ENCODE peak calls at places on chromosomes 5 and 9, in seven cellular contexts. V is heart right ventricle, Y is PC-9, B is MM.1S, T is hepatocyte, C is mammary epithelial cell, H is cardiac muscle cell. O is an unnamed sample. For H3K27me3, the result is how much of the 10 kb centered on the place peaks cover.

GRCh38 chr9:98248737-98249474 is 6.5 kb downstream of the TBC1D2 start:
- DNase-seq in B (no peak), H (no peak), C (peak), V (peak), Y (peak), T (peak), O (peak)

GRCh38 chr5:10352404-10353240 is 873 bp upstream of the MARCHF6 start:
- DNase-seq in V (no peak), T (peak), Y (peak), H (peak), C (peak), B (peak), O (no peak)

GRCh38 chr9:33452828-33453271 is 5.5 kb upstream of the AQP3 start:
- DNase-seq in T (peak), C (peak), B (no peak), V (peak), H (peak), Y (peak), O (peak)

GRCh38 chr5:32325067-32325466 is 12.3 kb upstream of the MTMR12 start:
- DNase-seq in B (peak), C (peak), H (no peak), V (no peak), Y (peak), T (no peak), O (no peak)

GRCh38 chr5:66981705-66982387 is 214.8 kb downstream of the CD180 start:
- DNase-seq in H (no peak), T (no peak), Y (no peak), C (no peak), V (no peak), B (no peak), O (no peak)

GRCh38 chr9:88933607-88934379 is 57.5 kb upstream of the S1PR3 start:
- DNase-seq in B (no peak), T (no peak), V (no peak), H (no peak), Y (no peak), C (no peak), O (no peak)

GRCh38 chr5:181121675-181122561 is 9.1 kb downstream of the OR2V1 start:
- DNase-seq in Y (no peak), T (no peak), C (no peak), H (no peak), B (no peak), V (no peak), O (no peak)

GRCh38 chr5:7904170-7904569 is 35.2 kb downstream of the MTRR start:
- DNase-seq in H (no peak), C (peak), V (no peak), B (no peak), Y (peak), T (no peak), O (peak)

GRCh38 chr5:73664796-73665195 is 38.8 kb downstream of the ARHGEF28 start:
- DNase-seq in Y (no peak), C (no peak), V (no peak), T (no peak), B (no peak), H (no peak), O (no peak)

GRCh38 chr5:180082633-180083420 is 11.3 kb upstream of the RNF130 start:
- DNase-seq in T (no peak), C (no peak), V (no peak), H (no peak), B (no peak), Y (no peak), O (no peak)

GRCh38 chr9:90365646-90366045 is 277.0 kb downstream of the DIRAS2 start:
- DNase-seq in T (no peak), H (no peak), Y (no peak), B (no peak), V (no peak), C (no peak), O (no peak)

GRCh38 chr9:129161534-129161837 is 16.6 kb downstream of the IER5L start:
- DNase-seq in C (no peak), T (no peak), B (no peak), Y (no peak), H (no peak), V (no peak), O (no peak)

GRCh38 chr5:133081036-133081435 is 29.2 kb downstream of the HSPA4 start:
- DNase-seq in C (no peak), V (no peak), Y (no peak), B (no peak), H (no peak), T (no peak), O (no peak)

GRCh38 chr5:76942581-76942980 is 10.3 kb upstream of the CRHBP start:
- DNase-seq in T (no peak), V (no peak), B (no peak), H (no peak), C (peak), Y (no peak), O (no peak)

GRCh38 chr9:92035687-92036410 is 79.4 kb downstream of the SPTLC1 start:
- DNase-seq in V (peak), Y (no peak), H (no peak), C (no peak), B (no peak), T (peak), O (no peak)

GRCh38 chr5:110968246-110969005 is 103.1 kb upstream of the TSLP start:
- DNase-seq in V (no peak), B (no peak), H (no peak), C (peak), Y (peak), T (no peak), O (no peak)

GRCh38 chr9:7145361-7146069 is 387.7 kb downstream of the KDM4C start:
- DNase-seq in T (no peak), B (no peak), Y (no peak), H (no peak), V (no peak), C (no peak), O (no peak)

GRCh38 chr9:32644698-32645097 is 9.2 kb upstream of the TAF1L start:
- DNase-seq in T (peak), V (no peak), B (no peak), H (no peak), C (peak), Y (peak), O (peak)

GRCh38 chr9:5817776-5818336 is 15.1 kb downstream of the ERMP1 start:
- DNase-seq in B (no peak), V (no peak), H (no peak), C (peak), T (no peak), Y (peak), O (no peak)

GRCh38 chr5:132776077-132776931 is 735 bp downstream of the SEPTIN8 start:
- DNase-seq in Y (no peak), B (no peak), H (peak), V (peak), T (peak), C (peak), O (no peak)

GRCh38 chr5:124105326-124105725 is 593.3 kb downstream of the CSNK1G3 start:
- DNase-seq in T (no peak), B (no peak), H (no peak), Y (no peak), V (no peak), C (no peak), O (no peak)

GRCh38 chr9:16247188-16247875 is 623.1 kb downstream of the BNC2 start:
- DNase-seq in Y (peak), H (no peak), V (no peak), B (no peak), C (peak), T (no peak), O (peak)

GRCh38 chr9:13485068-13485596 is 205.6 kb upstream of the MPDZ start:
- DNase-seq in C (peak), Y (peak), V (peak), H (no peak), B (no peak), T (no peak), O (peak)

GRCh38 chr9:74721696-74722660 is 165.7 kb downstream of the TRPM6 start:
- DNase-seq in B (no peak), H (no peak), Y (no peak), T (no peak), C (no peak), V (no peak), O (no peak)

GRCh38 chr5:141369994-141370848 is at the start of gene PCDHGB3:
- DNase-seq in H (no peak), C (peak), B (peak), V (no peak), Y (no peak), T (no peak), O (no peak)

GRCh38 chr5:141362719-141363118 is 1.2 kb upstream of the PCDHGA5 start:
- DNase-seq in V (no peak), H (no peak), T (no peak), Y (no peak), C (no peak), B (no peak), O (no peak)

GRCh38 chr5:141363952-141364660 is at the start of gene PCDHGA5:
- DNase-seq in B (no peak), H (no peak), C (no peak), Y (no peak), T (no peak), V (no peak), O (no peak)

GRCh38 chr5:141371572-141372475 is 1.8 kb downstream of the PCDHGB3 start:
- DNase-seq in Y (no peak), C (no peak), B (no peak), T (no peak), H (no peak), V (no peak), O (no peak)

GRCh38 chr5:141366016-141366896 is 2.3 kb downstream of the PCDHGA5 start:
- DNase-seq in B (no peak), T (no peak), H (no peak), Y (no peak), C (no peak), V (no peak), O (no peak)
- H3K4me3 ChIP-seq in B (no peak), T (no peak), H (no peak), Y (no peak), C (no peak), V (no peak), O (no peak)

GRCh38 chr5:141100243-141100805 is at the start of gene PCDHB3:
- DNase-seq in V (peak), B (peak), C (peak), H (no peak), Y (no peak), T (no peak), O (no peak)
- TF ChIP-seq CTCF in V (peak), B (peak), C (peak), H (no peak), Y (no peak), T (no peak), O (peak)

DNA sequence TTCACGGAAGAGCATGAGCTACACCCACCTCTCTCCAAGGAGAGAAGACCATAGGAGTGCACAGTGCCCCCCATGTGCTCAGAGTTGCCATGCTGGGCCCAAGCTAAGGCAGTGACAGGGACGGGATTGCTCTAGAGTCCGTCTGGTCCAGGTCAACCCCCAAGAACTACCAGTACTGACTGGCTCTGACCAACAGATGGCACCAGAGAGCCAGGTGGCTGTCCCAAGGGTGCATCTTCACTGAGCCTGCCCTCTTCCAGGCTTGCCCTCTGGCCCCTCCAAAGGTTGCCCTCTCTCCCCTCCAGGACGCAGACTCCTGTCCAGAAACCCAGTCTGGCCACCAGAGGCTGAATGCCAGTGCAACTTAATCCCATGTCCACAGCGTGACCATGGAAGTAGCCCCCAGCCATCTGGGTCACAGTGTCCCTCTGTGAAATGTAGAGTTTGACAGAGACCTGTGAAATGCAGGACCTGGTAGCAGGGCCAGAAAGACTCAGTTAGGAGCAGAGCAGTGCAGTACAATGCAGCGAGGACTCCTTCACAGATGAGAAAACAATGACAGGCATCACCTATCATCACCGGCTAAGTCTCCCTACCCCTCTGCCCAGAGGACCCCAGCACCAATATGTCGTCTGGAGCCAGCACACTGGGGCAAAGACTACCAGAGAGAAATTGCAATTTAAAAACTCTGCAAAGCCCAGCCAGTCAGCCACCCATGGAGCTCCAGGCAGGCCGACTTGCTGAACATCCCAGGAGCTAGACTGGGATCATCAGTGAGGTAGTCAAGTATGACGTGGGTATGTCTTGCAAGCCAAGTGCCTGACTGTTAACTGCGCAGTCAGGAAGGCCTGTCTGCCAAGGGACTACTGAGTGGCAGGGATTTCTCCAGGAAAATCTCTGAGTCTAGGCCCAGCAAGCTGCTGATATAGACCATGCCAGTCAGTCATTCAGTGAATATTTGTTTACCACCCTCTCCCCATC is 7.7 kb upstream of the SKP1 start:
- DNase-seq in T (peak), B (peak), H (peak), V (peak), C (peak), Y (peak), O (peak)
- H3K27me3 ChIP-seq in T (under half), B (under half), H (under half), V (under half), C (under half), Y (under half), O (under half)

DNA sequence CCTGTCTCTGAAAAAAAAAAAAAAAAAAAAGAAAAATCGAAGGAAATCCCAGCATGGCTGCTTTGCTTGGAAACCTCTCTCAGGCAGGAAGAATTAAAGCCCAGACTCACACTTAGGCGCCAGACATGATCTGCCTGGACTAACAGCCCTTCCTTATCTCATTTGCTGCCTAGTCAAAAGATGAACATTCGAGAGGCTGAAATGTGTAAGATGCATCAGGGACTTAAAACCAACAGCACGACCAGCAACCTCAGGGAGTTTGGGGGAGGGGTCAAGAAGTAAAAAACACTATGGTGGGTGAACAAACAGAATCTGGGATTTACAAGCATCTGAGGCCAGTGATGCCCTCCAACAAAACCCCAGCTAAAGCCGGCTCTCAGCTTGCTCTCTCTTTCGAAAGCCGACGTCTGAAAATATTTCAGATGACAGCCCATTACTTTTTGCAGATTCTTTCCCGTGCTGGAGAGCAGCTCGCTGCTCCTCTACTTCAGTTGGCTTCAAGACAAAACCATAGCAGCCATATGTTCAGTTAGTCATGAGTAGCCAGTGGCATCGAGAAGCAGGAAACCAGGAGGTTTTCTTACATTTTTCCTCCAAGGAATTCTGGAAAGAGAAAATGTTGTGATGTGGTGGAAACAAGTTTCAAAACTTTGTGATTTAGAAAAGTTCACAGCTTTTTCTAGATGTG is 249.8 kb downstream of the MARCHF11 start:
- DNase-seq in V (no peak), Y (no peak), C (no peak), T (peak), B (no peak), H (peak), O (no peak)
- H3K4me3 ChIP-seq in V (no peak), Y (no peak), C (no peak), T (no peak), B (no peak), H (no peak), O (no peak)

O was measured in kidney epithelial cell.